ENCODE peak calls at places on chromosome 21, in four cellular contexts. One of them, this sample, is unnamed. For H3K4me1, the result is how much of the 10 kb centered on the place peaks cover.

GRCh38 chr21:18070392-18070791 is 174.2 kb upstream of the CHODL start:
- DNase-seq in lung: no peak
- DNase-seq in endothelial cell of umbilical vein: no peak
- DNase-seq in tibial artery: no peak
- DNase-seq in this sample: no peak

GRCh38 chr21:21831036-21831435 is 832.8 kb downstream of the NCAM2 start:
- DNase-seq in tibial artery: no peak
- DNase-seq in endothelial cell of umbilical vein: no peak
- DNase-seq in lung: no peak
- DNase-seq in this sample: no peak

GRCh38 chr21:33762798-33763572 is 120.7 kb downstream of the ITSN1 start:
- DNase-seq in tibial artery: no peak
- DNase-seq in endothelial cell of umbilical vein: peak
- DNase-seq in lung: no peak
- DNase-seq in this sample: no peak

GRCh38 chr21:45525153-45525909 is 16.9 kb downstream of the SLC19A1 start:
- DNase-seq in endothelial cell of umbilical vein: no peak
- DNase-seq in lung: no peak
- DNase-seq in tibial artery: no peak
- DNase-seq in this sample: peak

GRCh38 chr21:36203603-36203889 is 46.9 kb downstream of the DOP1B start:
- DNase-seq in tibial artery: no peak
- DNase-seq in lung: no peak
- DNase-seq in endothelial cell of umbilical vein: peak
- DNase-seq in this sample: peak

GRCh38 chr21:44982558-44983244 is 42.9 kb downstream of the SLX9 start:
- DNase-seq in tibial artery: peak
- DNase-seq in endothelial cell of umbilical vein: peak
- DNase-seq in lung: peak
- DNase-seq in this sample: peak

GRCh38 chr21:29145354-29145782 is 14.9 kb downstream of the MAP3K7CL start:
- DNase-seq in tibial artery: peak
- DNase-seq in endothelial cell of umbilical vein: peak
- DNase-seq in lung: no peak
- DNase-seq in this sample: no peak

GRCh38 chr21:44071359-44072104 is 35.7 kb upstream of the PWP2 start:
- DNase-seq in lung: no peak
- DNase-seq in endothelial cell of umbilical vein: no peak
- DNase-seq in tibial artery: no peak
- DNase-seq in this sample: no peak

GRCh38 chr21:14075346-14076142 is 135.2 kb downstream of the LIPI start:
- DNase-seq in lung: no peak
- DNase-seq in tibial artery: no peak
- DNase-seq in endothelial cell of umbilical vein: no peak
- DNase-seq in this sample: no peak

GRCh38 chr21:14603202-14603601 is 57.1 kb upstream of the SAMSN1 start:
- DNase-seq in endothelial cell of umbilical vein: peak
- DNase-seq in lung: no peak
- DNase-seq in tibial artery: no peak
- DNase-seq in this sample: no peak

DNA sequence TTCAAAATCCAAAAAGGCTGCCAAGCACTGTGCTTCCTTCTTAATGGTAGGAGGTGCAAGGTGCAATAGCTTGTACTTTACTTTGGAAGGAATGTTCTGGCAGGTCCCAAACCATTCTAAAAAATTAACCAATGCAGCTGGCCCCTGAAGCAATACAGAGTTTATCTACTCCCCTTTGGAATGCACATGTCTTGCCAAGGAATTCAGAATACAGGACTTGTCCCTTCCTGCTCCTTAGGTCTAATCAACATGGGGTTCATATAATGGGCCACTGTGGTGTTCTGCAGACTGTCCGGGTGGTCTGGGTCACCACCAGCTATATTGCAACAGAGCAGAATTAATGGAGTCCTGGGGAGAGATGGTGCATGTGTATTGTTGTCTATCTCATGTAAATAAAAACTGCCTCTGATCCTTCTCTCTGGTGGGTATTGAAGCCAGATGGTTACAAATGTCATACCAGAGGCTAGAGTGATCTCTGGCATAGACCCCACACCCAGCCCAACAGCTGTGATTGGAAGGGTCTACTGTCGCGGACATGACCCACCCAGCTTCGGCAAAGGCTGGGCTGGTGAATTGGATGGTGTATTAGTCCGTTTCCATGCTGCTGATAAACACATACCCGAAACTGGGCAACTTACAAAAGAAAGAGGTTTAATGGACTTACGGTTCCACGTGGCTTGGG is 112.8 kb downstream of the RIPK4 start:
- DNase-seq in tibial artery: no peak
- DNase-seq in endothelial cell of umbilical vein: no peak
- DNase-seq in lung: no peak
- DNase-seq in this sample: peak
- H3K4me1 ChIP-seq in tibial artery: under half
- H3K4me1 ChIP-seq in endothelial cell of umbilical vein: under half
- H3K4me1 ChIP-seq in lung: under half
- H3K4me1 ChIP-seq in this sample: under half

DNA sequence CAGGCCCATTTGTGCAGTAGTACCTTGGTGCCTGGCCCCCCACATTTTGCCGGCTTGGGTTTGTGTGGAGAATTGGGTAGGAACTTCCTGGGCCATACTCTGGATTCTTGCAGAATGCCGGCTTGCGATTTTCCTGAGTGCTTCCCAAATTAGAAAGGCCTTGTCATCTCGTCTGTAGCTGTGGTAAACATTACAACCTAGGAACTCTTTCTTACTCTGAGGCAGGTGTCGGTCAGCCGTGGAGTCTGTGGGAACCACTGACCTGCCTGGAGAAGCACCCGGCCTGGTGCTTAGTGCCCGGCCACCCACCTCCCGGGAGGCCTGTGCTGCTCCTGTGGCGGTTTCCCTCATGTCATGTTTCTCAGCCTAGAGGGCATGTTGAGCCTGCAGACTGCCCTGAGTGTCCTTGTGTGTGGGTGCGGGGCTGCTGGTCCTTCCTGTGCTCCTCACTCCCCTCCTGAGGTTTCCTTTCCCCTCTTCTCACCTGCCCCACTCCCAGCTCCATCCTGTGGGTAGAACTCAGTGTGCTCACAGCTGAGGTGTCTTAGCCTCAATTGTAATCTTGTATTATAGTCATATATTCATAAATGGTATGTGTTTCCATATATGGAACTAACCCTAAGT is 64.7 kb downstream of the S100B start:
- DNase-seq in endothelial cell of umbilical vein: no peak
- DNase-seq in tibial artery: no peak
- DNase-seq in lung: no peak
- DNase-seq in this sample: no peak
- H3K4me3 ChIP-seq in endothelial cell of umbilical vein: no peak
- H3K4me3 ChIP-seq in tibial artery: no peak
- H3K4me3 ChIP-seq in lung: no peak
- H3K4me3 ChIP-seq in this sample: no peak

GRCh38 chr21:31728952-31729351 is 3.0 kb downstream of the SCAF4 start:
- DNase-seq in tibial artery: no peak
- DNase-seq in lung: no peak
- DNase-seq in endothelial cell of umbilical vein: no peak
- DNase-seq in this sample: no peak

GRCh38 chr21:31731802-31732537 is at the start of gene SCAF4:
- DNase-seq in endothelial cell of umbilical vein: peak
- DNase-seq in tibial artery: peak
- DNase-seq in lung: peak
- DNase-seq in this sample: peak

GRCh38 chr21:31729622-31730343 is 2.1 kb downstream of the SCAF4 start:
- DNase-seq in tibial artery: no peak
- DNase-seq in lung: no peak
- DNase-seq in endothelial cell of umbilical vein: no peak
- DNase-seq in this sample: no peak

GRCh38 chr21:31731112-31731801 is 661 bp downstream of the SCAF4 start:
- DNase-seq in tibial artery: peak
- DNase-seq in endothelial cell of umbilical vein: no peak
- DNase-seq in lung: peak
- DNase-seq in this sample: peak

DNA sequence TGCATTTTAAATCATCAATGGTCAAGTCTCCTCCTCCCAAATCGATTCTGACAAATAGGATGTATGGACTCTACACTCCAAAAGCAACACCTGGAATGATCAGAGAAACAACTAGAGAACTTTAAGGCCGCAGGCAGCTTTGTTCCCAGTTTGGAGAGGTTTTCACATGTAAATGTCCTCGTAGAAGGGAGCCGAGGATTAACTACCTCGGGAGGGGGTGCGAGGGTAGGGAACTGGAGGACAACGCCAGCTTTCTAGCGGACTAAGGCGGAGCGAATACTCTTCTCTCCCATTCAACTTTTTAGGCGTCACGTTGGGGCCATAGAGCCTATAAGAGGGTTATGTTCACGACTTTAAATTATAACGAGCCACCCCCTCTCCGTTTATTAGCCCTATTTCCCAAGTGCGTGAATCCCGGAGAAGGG is 1.2 kb downstream of the SCAF4 start:
- DNase-seq in endothelial cell of umbilical vein: peak
- DNase-seq in lung: no peak
- DNase-seq in tibial artery: no peak
- DNase-seq in this sample: no peak
- H3K4me1 ChIP-seq in endothelial cell of umbilical vein: under half
- H3K4me1 ChIP-seq in lung: under half
- H3K4me1 ChIP-seq in tibial artery: under half
- H3K4me1 ChIP-seq in this sample: under half

DNA sequence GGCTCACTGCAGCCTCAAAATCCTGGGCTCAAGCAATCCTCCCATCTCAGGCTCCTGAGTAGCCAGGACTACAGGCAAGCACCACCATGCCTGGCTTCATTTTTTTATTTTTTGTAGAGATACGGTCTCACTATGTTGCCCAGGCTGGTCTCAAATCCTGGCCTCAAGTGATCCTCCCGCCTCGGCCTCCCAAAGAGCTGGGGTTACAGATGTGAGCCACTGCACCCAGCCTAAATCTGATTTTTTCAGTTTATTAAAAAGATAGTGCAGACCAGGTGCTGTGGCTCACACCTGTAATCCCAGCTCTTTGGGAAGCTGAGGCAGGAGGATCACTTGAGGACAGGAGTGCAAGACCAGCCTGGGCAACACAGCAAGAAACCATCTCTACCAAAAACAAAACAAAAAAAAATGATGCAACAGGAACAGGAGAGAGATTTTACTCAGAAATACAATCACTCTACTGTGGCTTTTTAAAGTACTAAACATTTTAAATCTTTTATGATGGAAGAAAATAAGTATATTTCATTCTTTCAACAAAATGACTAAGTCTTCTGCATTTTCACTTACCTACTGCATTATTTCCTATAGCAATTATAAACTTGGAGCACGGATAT is 1.9 kb downstream of the PSMG1 start:
- DNase-seq in endothelial cell of umbilical vein: no peak
- DNase-seq in tibial artery: no peak
- DNase-seq in lung: no peak
- DNase-seq in this sample: no peak
- H3K4me3 ChIP-seq in endothelial cell of umbilical vein: no peak
- H3K4me3 ChIP-seq in tibial artery: no peak
- H3K4me3 ChIP-seq in lung: no peak
- H3K4me3 ChIP-seq in this sample: no peak

GRCh38 chr21:38809170-38809878 is 3.6 kb downstream of the ETS2 start:
- DNase-seq in tibial artery: no peak
- DNase-seq in endothelial cell of umbilical vein: no peak
- DNase-seq in lung: no peak
- DNase-seq in this sample: no peak

GRCh38 chr21:38806153-38806941 is 618 bp downstream of the ETS2 start:
- DNase-seq in lung: no peak
- DNase-seq in tibial artery: no peak
- DNase-seq in endothelial cell of umbilical vein: no peak
- DNase-seq in this sample: peak

GRCh38 chr21:38807987-38808386 is 2.3 kb downstream of the ETS2 start:
- DNase-seq in lung: no peak
- DNase-seq in tibial artery: no peak
- DNase-seq in endothelial cell of umbilical vein: no peak
- DNase-seq in this sample: no peak

GRCh38 chr21:38806942-38807284 is 1.2 kb downstream of the ETS2 start:
- DNase-seq in lung: no peak
- DNase-seq in endothelial cell of umbilical vein: peak
- DNase-seq in tibial artery: no peak
- DNase-seq in this sample: no peak

GRCh38 chr21:38807481-38807880 is 1.8 kb downstream of the ETS2 start:
- DNase-seq in tibial artery: no peak
- DNase-seq in lung: no peak
- DNase-seq in endothelial cell of umbilical vein: peak
- DNase-seq in this sample: no peak
- H3K4me1 ChIP-seq in tibial artery: under half
- H3K4me1 ChIP-seq in lung: under half
- H3K4me1 ChIP-seq in endothelial cell of umbilical vein: half or more
- H3K4me1 ChIP-seq in this sample: under half

This sample was measured in Caco-2.